ENCODE peak calls at places on chromosome 13, in ten cellular contexts. P is fibroblast of lung, Z is psoas muscle, J is HepG2, U is heart left ventricle, G is gastrocnemius medialis, C is cardiac muscle cell, X is tibial nerve, K is A549, W is Peyer's patch. Q is an unnamed sample.

GRCh38 chr13:106534844-106535551 is 464 bp downstream of the EFNB2 start:
- DNase-seq in P (peak), Z (peak), J (no peak), U (no peak), G (peak), C (peak), X (no peak), K (peak), W (no peak), Q (peak)

GRCh38 chr13:91162180-91162579 is 185.3 kb upstream of the MIR17HG start:
- DNase-seq in P (no peak), Z (no peak), J (no peak), U (no peak), G (no peak), C (peak), X (no peak), K (no peak), W (no peak), Q (no peak)

GRCh38 chr13:73058741-73059459 is at the start of gene KLF5:
- DNase-seq in P (peak), Z (peak), J (peak), U (peak), G (peak), C (peak), X (peak), K (peak), W (peak), Q (peak)

GRCh38 chr13:97851269-97851668 is 102.2 kb upstream of the IPO5 start:
- DNase-seq in P (no peak), Z (no peak), J (no peak), U (no peak), G (no peak), C (no peak), X (no peak), K (no peak), W (no peak), Q (no peak)

GRCh38 chr13:44739120-44739519 is 163.0 kb upstream of the TSC22D1 start:
- DNase-seq in P (no peak), Z (no peak), J (no peak), U (no peak), G (no peak), C (no peak), X (no peak), K (no peak), W (no peak), Q (no peak)

GRCh38 chr13:37306778-37307544 is 201.5 kb upstream of the CSNK1A1L start:
- DNase-seq in P (peak), Z (no peak), J (no peak), U (no peak), G (no peak), C (no peak), X (no peak), K (no peak), W (no peak), Q (no peak)

GRCh38 chr13:82800391-82800790 is 1081.9 kb downstream of the SLITRK1 start:
- DNase-seq in P (peak), Z (no peak), J (no peak), U (no peak), G (no peak), C (no peak), X (no peak), K (no peak), W (no peak), Q (no peak)

GRCh38 chr13:108086678-108087077 is 128.7 kb downstream of the LIG4 start:
- DNase-seq in P (no peak), Z (no peak), J (no peak), U (no peak), G (no peak), C (no peak), X (no peak), K (no peak), W (no peak), Q (no peak)

GRCh38 chr13:42551611-42552010 is 22.3 kb upstream of the TNFSF11 start:
- DNase-seq in P (no peak), Z (no peak), J (no peak), U (no peak), G (no peak), C (no peak), X (no peak), K (no peak), W (no peak), Q (no peak)

GRCh38 chr13:107244241-107244640 is 676.3 kb upstream of the ARGLU1 start:
- DNase-seq in P (no peak), Z (no peak), J (no peak), U (no peak), G (no peak), C (no peak), X (no peak), K (no peak), W (no peak), Q (no peak)

GRCh38 chr13:73765651-73766384 is 368.4 kb downstream of the KLF12 start:
- DNase-seq in P (peak), Z (peak), J (peak), U (peak), G (peak), C (peak), X (peak), K (no peak), W (peak), Q (peak)

DNA sequence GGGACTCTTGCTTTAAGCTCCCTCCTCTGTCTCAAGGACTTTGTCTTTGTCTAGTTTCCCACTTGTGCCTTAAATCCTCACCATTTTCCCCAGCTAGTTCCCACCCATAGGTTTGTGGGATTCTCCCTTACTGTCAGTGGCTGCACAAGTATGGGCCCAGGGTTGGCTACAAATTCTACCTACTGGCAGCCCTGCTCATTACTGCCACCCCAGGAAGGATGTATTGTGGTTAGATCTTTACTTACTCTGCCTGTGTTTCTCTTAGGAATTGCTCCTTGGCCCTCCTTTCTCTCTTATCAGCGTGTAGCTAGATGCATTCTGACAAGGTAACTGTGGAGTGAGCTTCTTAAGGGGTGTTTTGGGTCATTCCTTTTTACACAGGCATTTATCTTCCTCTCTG is 413.5 kb upstream of the PCDH9 start:
- DNase-seq in P (no peak), Z (no peak), J (no peak), U (no peak), G (no peak), C (peak), X (no peak), K (no peak), W (no peak), Q (no peak)
- TF ChIP-seq CTCF in P (no peak), Z (no peak), J (no peak), U (no peak), G (no peak), C (no peak), X (no peak), K (no peak), W (no peak), Q (no peak)

GRCh38 chr13:46031581-46032263 is 20.8 kb downstream of the ZC3H13 start:
- DNase-seq in P (peak), Z (no peak), J (peak), U (no peak), G (no peak), C (no peak), X (no peak), K (no peak), W (no peak), Q (no peak)
- H3K27ac ChIP-seq in P (no peak), Z (no peak), J (no peak), U (no peak), G (no peak), C (no peak), X (no peak), K (no peak), W (no peak), Q (no peak)

GRCh38 chr13:85074543-85075313 is 724.5 kb downstream of the SLITRK6 start:
- DNase-seq in P (no peak), Z (no peak), J (no peak), U (no peak), G (no peak), C (no peak), X (no peak), K (no peak), W (no peak), Q (no peak)
- TF ChIP-seq CTCF in P (no peak), Z (no peak), J (no peak), U (no peak), G (no peak), C (no peak), X (no peak), K (no peak), W (no peak), Q (no peak)

GRCh38 chr13:53138369-53139036 is 109.9 kb downstream of the OLFM4 start:
- DNase-seq in P (no peak), Z (peak), J (no peak), U (no peak), G (peak), C (no peak), X (peak), K (no peak), W (peak), Q (no peak)

GRCh38 chr13:53142301-53142700 is 113.7 kb downstream of the OLFM4 start:
- DNase-seq in P (peak), Z (no peak), J (no peak), U (no peak), G (no peak), C (no peak), X (no peak), K (no peak), W (no peak), Q (no peak)

GRCh38 chr13:53141336-53141735 is 112.7 kb downstream of the OLFM4 start:
- DNase-seq in P (no peak), Z (no peak), J (no peak), U (no peak), G (no peak), C (no peak), X (no peak), K (no peak), W (no peak), Q (no peak)

GRCh38 chr13:53136554-53136953 is 107.9 kb downstream of the OLFM4 start:
- DNase-seq in P (no peak), Z (no peak), J (no peak), U (no peak), G (no peak), C (no peak), X (no peak), K (no peak), W (no peak), Q (no peak)

DNA sequence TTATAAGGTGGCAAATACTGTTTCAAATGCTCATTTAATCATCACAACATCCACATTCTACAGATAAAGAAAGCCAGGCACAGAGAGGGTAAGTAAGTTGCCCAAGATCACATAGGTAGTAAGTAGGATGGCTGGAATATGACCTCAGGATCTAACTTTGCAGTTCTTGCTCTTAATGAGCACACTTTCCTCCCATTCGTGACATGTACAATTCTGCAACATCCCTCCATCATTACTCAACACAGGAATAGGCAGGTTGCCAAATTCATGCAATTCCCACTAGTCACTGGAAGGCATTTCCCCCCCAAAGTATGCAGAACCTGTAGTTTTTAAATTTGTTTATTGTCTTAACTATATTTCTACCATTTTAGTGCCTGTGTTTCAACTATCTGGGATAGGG is 109.2 kb downstream of the OLFM4 start:
- DNase-seq in P (peak), Z (no peak), J (no peak), U (no peak), G (peak), C (no peak), X (peak), K (no peak), W (no peak), Q (no peak)
- H3K27ac ChIP-seq in P (peak), Z (no peak), J (no peak), U (peak), G (peak), C (no peak), X (peak), K (no peak), W (peak), Q (no peak)

GRCh38 chr13:35160921-35161320 is 218.9 kb downstream of the NBEA start:
- DNase-seq in P (no peak), Z (no peak), J (no peak), U (no peak), G (no peak), C (no peak), X (no peak), K (no peak), W (no peak), Q (no peak)

GRCh38 chr13:35162420-35162819 is 220.3 kb downstream of the NBEA start:
- DNase-seq in P (no peak), Z (no peak), J (no peak), U (no peak), G (no peak), C (no peak), X (no peak), K (no peak), W (no peak), Q (no peak)

GRCh38 chr13:35165205-35165604 is 223.1 kb downstream of the NBEA start:
- DNase-seq in P (no peak), Z (no peak), J (no peak), U (no peak), G (no peak), C (no peak), X (no peak), K (no peak), W (no peak), Q (no peak)

GRCh38 chr13:35163674-35164073 is 221.6 kb downstream of the NBEA start:
- DNase-seq in P (no peak), Z (no peak), J (no peak), U (no peak), G (no peak), C (no peak), X (no peak), K (no peak), W (no peak), Q (no peak)

GRCh38 chr13:35164324-35164932 is 222.4 kb downstream of the NBEA start:
- DNase-seq in P (peak), Z (no peak), J (peak), U (no peak), G (no peak), C (peak), X (no peak), K (peak), W (no peak), Q (no peak)
- TF ChIP-seq CTCF in P (peak), Z (peak), J (peak), U (peak), G (peak), C (peak), X (peak), K (peak), W (peak), Q (peak)

GRCh38 chr13:79745141-79745540 is 264.2 kb downstream of the NDFIP2 start:
- DNase-seq in P (no peak), Z (no peak), J (no peak), U (no peak), G (no peak), C (peak), X (no peak), K (no peak), W (no peak), Q (no peak)

GRCh38 chr13:79736356-79736755 is 255.4 kb downstream of the NDFIP2 start:
- DNase-seq in P (no peak), Z (no peak), J (no peak), U (no peak), G (no peak), C (no peak), X (no peak), K (no peak), W (no peak), Q (no peak)

GRCh38 chr13:79742923-79743322 is 262.0 kb downstream of the NDFIP2 start:
- DNase-seq in P (no peak), Z (no peak), J (no peak), U (no peak), G (no peak), C (no peak), X (no peak), K (no peak), W (no peak), Q (no peak)

GRCh38 chr13:79735228-79735627 is 254.3 kb downstream of the NDFIP2 start:
- DNase-seq in P (peak), Z (no peak), J (no peak), U (no peak), G (no peak), C (no peak), X (no peak), K (no peak), W (no peak), Q (no peak)

GRCh38 chr13:79741006-79741405 is 260.1 kb downstream of the NDFIP2 start:
- DNase-seq in P (peak), Z (no peak), J (peak), U (no peak), G (no peak), C (peak), X (no peak), K (no peak), W (no peak), Q (no peak)
- H3K27ac ChIP-seq in P (no peak), Z (no peak), J (no peak), U (no peak), G (no peak), C (peak), X (no peak), K (no peak), W (no peak), Q (no peak)

GRCh38 chr13:30105381-30105780 is 202.0 kb downstream of the KATNAL1 start:
- DNase-seq in P (no peak), Z (no peak), J (no peak), U (no peak), G (no peak), C (peak), X (no peak), K (no peak), W (no peak), Q (no peak)
- TF ChIP-seq CTCF in P (no peak), Z (no peak), J (peak), U (no peak), G (no peak), C (no peak), X (no peak), K (no peak), W (no peak), Q (no peak)

GRCh38 chr13:43558942-43559341 is 227.8 kb downstream of the ENOX1 start:
- DNase-seq in P (no peak), Z (no peak), J (no peak), U (no peak), G (no peak), C (no peak), X (no peak), K (no peak), W (no peak), Q (no peak)

GRCh38 chr13:43558312-43558711 is 228.5 kb downstream of the ENOX1 start:
- DNase-seq in P (no peak), Z (no peak), J (no peak), U (no peak), G (no peak), C (no peak), X (no peak), K (no peak), W (no peak), Q (no peak)

GRCh38 chr13:43564941-43565340 is 221.8 kb downstream of the ENOX1 start:
- DNase-seq in P (no peak), Z (no peak), J (no peak), U (no peak), G (no peak), C (no peak), X (no peak), K (no peak), W (no peak), Q (no peak)

GRCh38 chr13:43561081-43561480 is 225.7 kb downstream of the ENOX1 start:
- DNase-seq in P (no peak), Z (no peak), J (no peak), U (no peak), G (no peak), C (no peak), X (no peak), K (no peak), W (no peak), Q (no peak)
- H3K27ac ChIP-seq in P (no peak), Z (no peak), J (no peak), U (no peak), G (no peak), C (no peak), X (no peak), K (no peak), W (no peak), Q (no peak)

DNA sequence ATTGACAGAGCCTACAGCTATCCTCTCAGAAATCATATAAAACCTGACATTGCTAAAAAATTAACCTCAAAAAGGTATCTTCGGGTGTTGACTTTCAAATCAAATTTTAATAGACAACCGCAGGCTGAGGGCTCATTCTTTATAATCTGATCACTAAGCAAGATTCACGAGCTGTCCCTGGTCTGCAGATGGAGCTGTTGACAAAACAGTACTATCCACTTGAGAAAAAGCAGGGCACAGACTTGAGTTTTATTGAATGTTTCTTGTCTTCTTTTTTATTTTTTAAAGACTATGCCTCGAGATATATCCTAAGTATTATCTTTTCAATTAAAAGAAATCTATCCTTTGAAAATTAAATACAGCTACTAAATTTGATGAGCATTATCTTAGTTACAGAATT is 540.5 kb downstream of the PCDH9 start:
- DNase-seq in P (peak), Z (no peak), J (no peak), U (no peak), G (no peak), C (no peak), X (no peak), K (no peak), W (no peak), Q (no peak)
- TF ChIP-seq CTCF in P (no peak), Z (no peak), J (no peak), U (no peak), G (no peak), C (peak), X (no peak), K (peak), W (no peak), Q (peak)

GRCh38 chr13:49322702-49323101 is 75.0 kb downstream of the CDADC1 start:
- DNase-seq in P (no peak), Z (no peak), J (no peak), U (no peak), G (no peak), C (no peak), X (no peak), K (no peak), W (no peak), Q (no peak)

GRCh38 chr13:49329831-49330545 is 82.3 kb downstream of the CDADC1 start:
- DNase-seq in P (peak), Z (no peak), J (no peak), U (no peak), G (no peak), C (peak), X (no peak), K (no peak), W (no peak), Q (no peak)

GRCh38 chr13:49323344-49323743 is 75.6 kb downstream of the CDADC1 start:
- DNase-seq in P (no peak), Z (no peak), J (no peak), U (no peak), G (no peak), C (no peak), X (no peak), K (no peak), W (no peak), Q (no peak)

GRCh38 chr13:49330546-49330864 is 82.8 kb downstream of the CDADC1 start:
- DNase-seq in P (no peak), Z (no peak), J (no peak), U (no peak), G (no peak), C (no peak), X (no peak), K (no peak), W (no peak), Q (no peak)

DNA sequence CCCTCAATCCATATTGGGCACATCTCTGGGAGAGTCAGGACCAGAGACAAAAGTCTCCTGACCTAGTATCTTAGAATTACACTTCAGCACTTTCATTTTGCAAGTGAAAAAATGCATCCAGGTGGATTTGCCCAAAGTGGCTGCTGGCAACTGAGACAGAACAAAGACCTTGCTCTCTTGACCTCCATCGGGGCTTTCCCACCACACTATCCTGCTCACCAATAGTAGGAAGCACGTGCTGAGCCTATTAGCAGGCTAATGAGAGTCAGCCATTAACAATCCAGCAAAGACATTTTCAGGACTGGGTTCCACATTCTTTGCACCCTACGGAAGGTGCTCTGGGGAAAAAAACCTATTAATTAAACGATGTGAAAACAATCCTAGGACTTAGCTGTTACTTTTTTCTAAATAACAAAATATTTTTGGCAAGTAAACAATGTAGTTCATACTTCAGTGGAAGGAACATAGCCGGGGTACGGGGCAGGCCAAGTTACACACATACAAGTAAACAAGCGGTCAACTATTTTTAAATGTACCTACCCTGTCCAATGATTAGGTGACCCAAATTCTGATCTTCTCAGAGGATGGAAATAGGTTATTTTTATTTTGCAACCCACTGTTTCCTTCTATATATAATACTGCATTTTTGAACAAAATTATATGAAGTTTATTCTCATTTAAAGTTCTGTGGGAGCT is 78.6 kb downstream of the CDADC1 start:
- DNase-seq in P (no peak), Z (no peak), J (no peak), U (no peak), G (no peak), C (no peak), X (no peak), K (no peak), W (no peak), Q (no peak)
- H3K27ac ChIP-seq in P (no peak), Z (no peak), J (no peak), U (no peak), G (peak), C (no peak), X (peak), K (no peak), W (no peak), Q (no peak)

Q was measured in right lobe of liver.